ENCODE peak calls at places on chromosomes 6 and 20, in four cellular contexts. D is stomach, T is ovary, Z is suprapubic skin. W is an unnamed sample.

GRCh38 chr6:169589699-169590257 is 112.1 kb downstream of the WDR27 start:
- DNase-seq in D (no peak), T (no peak), Z (no peak), W (no peak)

GRCh38 chr6:35425284-35425683 is 26.9 kb upstream of the FANCE start:
- DNase-seq in D (no peak), T (no peak), Z (no peak), W (no peak)

GRCh38 chr6:42396720-42397119 is 55.0 kb downstream of the TRERF1 start:
- DNase-seq in D (no peak), T (no peak), Z (peak), W (no peak)

GRCh38 chr6:99307295-99307907 is 42.1 kb downstream of the FAXC start:
- DNase-seq in D (no peak), T (no peak), Z (no peak), W (no peak)

GRCh38 chr6:168334072-168334471 is 14.5 kb upstream of the DACT2 start:
- DNase-seq in D (no peak), T (no peak), Z (no peak), W (no peak)

GRCh38 chr6:339480-339879 is 47.2 kb downstream of the DUSP22 start:
- DNase-seq in D (no peak), T (no peak), Z (no peak), W (no peak)

GRCh38 chr6:706161-706560 is 13.2 kb upstream of the EXOC2 start:
- DNase-seq in D (no peak), T (no peak), Z (no peak), W (no peak)

GRCh38 chr6:53846250-53846649 is 51.4 kb downstream of the LRRC1 start:
- DNase-seq in D (no peak), T (no peak), Z (no peak), W (no peak)

GRCh38 chr20:48606841-48607543 is 220.8 kb downstream of the PREX1 start:
- DNase-seq in D (no peak), T (peak), Z (peak), W (no peak)

GRCh38 chr6:152232494-152233151 is 404.5 kb downstream of the SYNE1 start:
- DNase-seq in D (no peak), T (no peak), Z (no peak), W (no peak)

GRCh38 chr6:31403283-31403989 is at the start of gene MICA:
- DNase-seq in D (peak), T (peak), Z (peak), W (peak)
- TF ChIP-seq POLR2A in D (no peak), T (no peak), Z (no peak), W (peak)

GRCh38 chr6:146912730-146913680 is 291.2 kb upstream of the STXBP5 start:
- DNase-seq in D (no peak), T (no peak), Z (no peak), W (no peak)

GRCh38 chr6:146916435-146917015 is 287.7 kb upstream of the STXBP5 start:
- DNase-seq in D (no peak), T (no peak), Z (no peak), W (no peak)

GRCh38 chr6:146913842-146914562 is 290.2 kb upstream of the STXBP5 start:
- DNase-seq in D (peak), T (peak), Z (no peak), W (peak)

GRCh38 chr6:146915671-146916127 is 288.5 kb upstream of the STXBP5 start:
- DNase-seq in D (no peak), T (no peak), Z (no peak), W (no peak)

GRCh38 chr6:146914563-146915483 is 289.4 kb upstream of the STXBP5 start:
- DNase-seq in D (no peak), T (peak), Z (no peak), W (peak)
- TF ChIP-seq EP300 in D (no peak), T (no peak), Z (no peak), W (peak)

GRCh38 chr20:22582960-22583772 is 1.2 kb downstream of the FOXA2 start:
- DNase-seq in D (peak), T (no peak), Z (no peak), W (peak)

GRCh38 chr20:22583773-22584629 is at the start of gene FOXA2:
- DNase-seq in D (peak), T (no peak), Z (no peak), W (peak)

GRCh38 chr20:22582386-22582959 is 1.9 kb downstream of the FOXA2 start:
- DNase-seq in D (peak), T (no peak), Z (no peak), W (no peak)

GRCh38 chr20:22579711-22580697 is 4.4 kb downstream of the FOXA2 start:
- DNase-seq in D (peak), T (no peak), Z (no peak), W (no peak)

DNA sequence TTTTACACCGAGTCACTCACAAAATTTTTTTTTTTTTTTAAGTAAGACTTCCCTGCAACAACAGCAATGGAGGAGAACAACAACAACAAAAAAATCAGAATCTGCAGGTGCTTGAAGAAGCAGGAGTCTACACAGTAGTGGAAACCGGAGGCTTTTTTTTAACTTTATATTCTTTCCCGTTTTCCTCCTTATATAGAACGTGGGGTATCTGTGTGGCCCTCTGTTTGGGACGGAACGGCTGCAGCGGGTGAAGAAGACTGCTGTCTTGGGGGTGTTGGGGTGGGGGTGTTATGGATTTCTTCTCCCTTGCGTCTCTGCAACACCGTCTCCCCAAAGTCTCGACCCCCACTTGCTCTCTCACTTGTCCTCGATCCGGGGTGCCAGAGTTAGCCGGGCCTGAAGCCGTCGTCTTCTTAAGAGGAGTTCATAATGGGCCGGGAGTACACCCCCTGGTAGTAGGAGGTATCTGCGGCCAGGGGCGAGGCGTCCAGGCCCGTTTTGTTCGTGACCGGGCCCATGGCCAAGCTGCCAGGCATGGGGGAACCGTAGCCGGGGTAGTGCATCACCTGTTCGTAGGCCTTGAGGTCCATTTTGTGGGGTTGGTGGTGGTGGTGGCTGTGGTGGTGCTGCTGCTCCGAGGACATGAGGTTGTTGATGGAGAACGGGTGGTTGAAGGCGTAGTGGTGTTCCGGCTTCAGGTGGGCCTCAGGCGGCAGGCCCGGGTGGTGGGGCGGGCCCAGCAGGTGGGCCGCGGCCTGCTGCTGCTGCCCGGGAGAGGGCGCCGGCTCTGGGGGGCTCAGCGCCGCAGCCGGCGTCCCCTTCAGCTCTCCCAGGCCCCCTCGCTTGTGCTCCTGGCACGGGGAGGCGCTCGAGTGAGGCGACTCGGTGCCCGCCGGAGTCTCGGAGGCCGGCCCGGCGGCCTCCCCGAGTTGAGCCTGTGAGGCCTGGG is 2.7 kb downstream of the FOXA2 start:
- DNase-seq in D (peak), T (no peak), Z (no peak), W (no peak)
- H3K4me3 ChIP-seq in D (peak), T (no peak), Z (no peak), W (peak)

GRCh38 chr6:33663028-33663427 is 41.9 kb downstream of the ITPR3 start:
- DNase-seq in D (no peak), T (no peak), Z (no peak), W (no peak)
- TF ChIP-seq POLR2A in D (no peak), T (no peak), Z (no peak), W (no peak)

GRCh38 chr6:133957780-133958242 is 4.8 kb downstream of the TBPL1 start:
- DNase-seq in D (no peak), T (no peak), Z (no peak), W (no peak)
- TF ChIP-seq EP300 in D (no peak), T (no peak), Z (no peak), W (no peak)

DNA sequence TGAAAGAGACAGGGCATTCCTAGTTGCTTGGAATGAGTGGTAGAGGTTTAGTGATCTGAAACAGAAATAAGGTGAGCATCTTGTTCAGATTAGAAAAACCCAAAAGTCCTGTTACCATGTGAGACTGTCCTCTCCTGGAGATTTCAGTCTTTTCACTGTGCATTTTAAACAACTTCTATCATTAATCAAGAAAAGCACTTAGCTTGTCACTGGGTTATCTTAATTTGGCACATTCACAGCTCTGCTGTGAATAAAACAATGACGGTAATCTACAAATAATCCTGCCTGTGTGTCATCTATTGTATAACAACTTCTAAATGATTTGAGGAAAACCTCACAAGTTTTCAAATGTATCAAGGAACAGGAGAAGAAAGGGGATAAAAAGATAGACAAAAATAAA is 9.5 kb upstream of the SMIM8 start:
- DNase-seq in D (no peak), T (no peak), Z (no peak), W (no peak)
- H3K4me3 ChIP-seq in D (no peak), T (no peak), Z (no peak), W (no peak)

DNA sequence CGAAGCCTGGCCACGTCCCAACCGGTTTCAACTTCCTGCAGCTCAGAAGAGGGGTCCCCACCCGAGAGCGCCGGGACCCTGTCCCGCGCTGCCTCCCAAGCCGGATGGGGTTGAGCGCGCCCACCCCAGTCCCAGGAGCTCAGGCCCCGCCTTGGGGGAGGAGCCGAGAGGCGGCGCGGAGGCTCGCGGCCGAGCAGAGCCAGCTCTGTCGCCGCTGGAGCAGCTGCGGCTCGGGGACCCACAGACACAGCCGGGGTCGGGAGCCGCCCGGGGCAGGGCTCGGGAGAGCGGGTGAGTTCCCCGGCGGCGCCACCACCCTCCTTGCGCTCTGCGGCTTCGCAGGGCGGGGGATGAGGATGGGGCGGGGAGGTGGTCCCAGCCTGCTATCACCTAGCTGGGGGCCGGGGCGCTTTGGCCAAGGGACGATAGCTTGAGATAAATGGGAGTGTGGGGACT is at the start of gene PPP1R16B:
- DNase-seq in D (peak), T (no peak), Z (no peak), W (peak)
- TF ChIP-seq POLR2A in D (no peak), T (no peak), Z (peak), W (peak)